ENCODE peak calls at places on chromosomes 2 and 18, in ten cellular contexts. R, W, D, I, M, N, U, C, Z and Y are unnamed samples.

GRCh38 chr18:61893304-61893970 is 630 bp upstream of the RNF152 start:
- DNase-seq in Z (no peak), D (peak), I (no peak), C (no peak), W (peak), R (peak), U (peak), M (peak), N (peak), Y (peak)

GRCh38 chr18:24395049-24395780 is 2.4 kb downstream of the OSBPL1A start:
- DNase-seq in I (peak), N (no peak), M (no peak), U (no peak), Z (no peak), W (no peak), D (peak), R (no peak), C (no peak), Y (no peak)

GRCh38 chr2:109277414-109277813 is 148.4 kb downstream of the SH3RF3 start:
- DNase-seq in N (no peak), W (no peak), D (no peak), M (no peak), I (no peak), U (no peak), C (no peak), R (no peak), Z (no peak), Y (no peak)

GRCh38 chr2:6999161-6999877 is 82.1 kb downstream of the RNF144A start:
- DNase-seq in Z (no peak), R (no peak), W (no peak), N (no peak), I (no peak), D (no peak), C (no peak), U (no peak), M (no peak), Y (no peak)

GRCh38 chr2:105612049-105612448 is 132.7 kb upstream of the NCK2 start:
- DNase-seq in Z (no peak), I (no peak), U (no peak), M (no peak), N (no peak), R (no peak), C (no peak), W (no peak), D (no peak), Y (no peak)

GRCh38 chr2:10307561-10308156 is 5.0 kb downstream of the HPCAL1 start:
- DNase-seq in D (no peak), W (no peak), N (no peak), Z (no peak), R (no peak), I (no peak), M (no peak), C (no peak), U (no peak), Y (no peak)

GRCh38 chr2:64626146-64626809 is 27.4 kb downstream of the SERTAD2 start:
- DNase-seq in I (no peak), U (no peak), W (no peak), Z (no peak), N (no peak), R (no peak), M (no peak), D (no peak), C (no peak), Y (no peak)

GRCh38 chr2:220674033-220674432 is 898.1 kb downstream of the EPHA4 start:
- DNase-seq in R (no peak), W (no peak), N (no peak), I (no peak), U (no peak), M (no peak), D (no peak), C (no peak), Z (no peak), Y (no peak)

GRCh38 chr18:67651438-67651837 is 134.9 kb upstream of the DSEL start:
- DNase-seq in C (no peak), N (no peak), W (no peak), U (no peak), I (no peak), R (no peak), D (peak), M (no peak), Z (no peak), Y (no peak)

GRCh38 chr2:176934131-176934530 is 278.5 kb upstream of the HNRNPA3 start:
- DNase-seq in Z (no peak), W (no peak), N (no peak), I (no peak), M (no peak), R (no peak), D (no peak), U (no peak), C (no peak), Y (no peak)

GRCh38 chr2:240974771-240975572 is 23.4 kb upstream of the SNED1 start:
- DNase-seq in W (no peak), M (peak), Z (no peak), N (peak), R (no peak), I (no peak), D (peak), U (no peak), C (no peak), Y (no peak)

GRCh38 chr18:13760047-13760446 is 33.6 kb downstream of the RNMT start:
- DNase-seq in I (no peak), D (no peak), U (no peak), Z (no peak), R (no peak), W (no peak), C (no peak), M (no peak), N (no peak), Y (no peak)

GRCh38 chr2:3434005-3434404 is 54.5 kb downstream of the TRAPPC12 start:
- DNase-seq in N (no peak), W (no peak), C (no peak), I (no peak), R (no peak), M (no peak), Z (no peak), U (no peak), D (no peak), Y (no peak)

GRCh38 chr18:59783138-59783537 is 85.9 kb upstream of the CCBE1 start:
- DNase-seq in M (no peak), C (no peak), W (no peak), U (no peak), Z (no peak), N (peak), R (no peak), D (peak), I (peak), Y (no peak)

GRCh38 chr2:8002765-8003393 is 679.0 kb upstream of the ID2 start:
- DNase-seq in C (no peak), D (no peak), U (no peak), W (no peak), R (no peak), N (no peak), Z (no peak), I (no peak), M (no peak), Y (no peak)

GRCh38 chr2:241865957-241866858 is 3.3 kb upstream of the RTP5 start:
- DNase-seq in I (no peak), Z (no peak), W (no peak), U (no peak), C (no peak), M (peak), N (no peak), D (no peak), R (no peak), Y (no peak)

GRCh38 chr2:75765798-75766197 is 55.1 kb upstream of the GCFC2 start:
- DNase-seq in D (no peak), N (no peak), M (no peak), C (no peak), I (no peak), R (no peak), Z (no peak), W (no peak), U (no peak), Y (no peak)

GRCh38 chr18:50753311-50753710 is 66.5 kb downstream of the MRO start:
- DNase-seq in M (no peak), D (no peak), I (no peak), C (no peak), R (no peak), N (no peak), W (no peak), Z (no peak), U (no peak), Y (no peak)

GRCh38 chr2:72781500-72781899 is 44.3 kb downstream of the EXOC6B start:
- DNase-seq in M (no peak), I (no peak), Z (no peak), C (no peak), U (no peak), R (no peak), W (no peak), N (peak), D (no peak), Y (no peak)

GRCh38 chr18:44411277-44411900 is 269.3 kb upstream of the SETBP1 start:
- DNase-seq in Z (no peak), D (no peak), R (no peak), C (no peak), M (no peak), N (no peak), W (no peak), I (peak), U (no peak), Y (no peak)

GRCh38 chr2:27960237-27960912 is 69.8 kb downstream of the BABAM2 start:
- DNase-seq in C (no peak), Z (no peak), R (no peak), W (no peak), D (peak), N (peak), U (no peak), I (peak), M (no peak), Y (no peak)

GRCh38 chr2:139990646-139991335 is 1210.6 kb upstream of the NXPH2 start:
- DNase-seq in C (no peak), N (no peak), D (no peak), I (no peak), U (no peak), W (no peak), Z (no peak), M (peak), R (no peak), Y (no peak)

GRCh38 chr2:30034052-30034775 is 112.6 kb upstream of the YPEL5 start:
- DNase-seq in N (no peak), U (no peak), M (no peak), D (no peak), W (no peak), C (no peak), I (no peak), Z (no peak), R (no peak), Y (no peak)

GRCh38 chr2:86020984-86021383 is 84.7 kb downstream of the POLR1A start:
- DNase-seq in N (no peak), I (no peak), D (peak), W (no peak), Z (no peak), C (no peak), U (peak), R (peak), M (peak), Y (no peak)

GRCh38 chr2:19488009-19488691 is 129.7 kb upstream of the OSR1 start:
- DNase-seq in D (peak), W (no peak), U (no peak), Z (no peak), I (peak), N (peak), M (no peak), R (no peak), C (no peak), Y (no peak)

GRCh38 chr18:79834834-79835233 is 37.1 kb downstream of the KCNG2 start:
- DNase-seq in W (no peak), D (no peak), Z (no peak), R (no peak), C (no peak), I (no peak), M (no peak), U (no peak), N (no peak), Y (no peak)

GRCh38 chr18:50093366-50093765 is 101.6 kb downstream of the MYO5B start:
- DNase-seq in U (no peak), R (no peak), C (no peak), I (no peak), N (no peak), W (no peak), D (no peak), Z (no peak), M (no peak), Y (no peak)

GRCh38 chr2:23803275-23803964 is 123.5 kb downstream of the ATAD2B start:
- DNase-seq in I (peak), C (no peak), D (peak), Z (no peak), M (no peak), R (no peak), U (no peak), N (peak), W (no peak), Y (no peak)

GRCh38 chr2:174263989-174264388 is 15.7 kb upstream of the OLA1 start:
- DNase-seq in U (no peak), R (no peak), D (peak), Z (no peak), I (peak), M (no peak), C (no peak), W (no peak), N (peak), Y (no peak)

GRCh38 chr2:228157841-228158240 is 23.6 kb downstream of the SPHKAP start:
- DNase-seq in C (no peak), W (no peak), Z (no peak), I (no peak), D (no peak), M (no peak), N (no peak), U (no peak), R (no peak), Y (no peak)

GRCh38 chr2:111226797-111227700 is 106.3 kb downstream of the BCL2L11 start:
- DNase-seq in Z (no peak), R (no peak), U (no peak), W (no peak), N (peak), D (peak), C (no peak), M (no peak), I (no peak), Y (no peak)

GRCh38 chr2:28390241-28390856 is 2.3 kb upstream of the FOSL2 start:
- DNase-seq in M (peak), U (peak), R (peak), I (peak), N (peak), D (peak), C (peak), W (peak), Z (peak), Y (peak)

GRCh38 chr2:173493874-173494273 is 139.2 kb downstream of the CDCA7 start:
- DNase-seq in C (no peak), Z (no peak), N (no peak), I (no peak), W (no peak), R (no peak), D (no peak), U (no peak), M (no peak), Y (no peak)

GRCh38 chr2:47265751-47266231 is 110.7 kb upstream of the STPG4 start:
- DNase-seq in Z (no peak), M (no peak), I (peak), D (no peak), C (no peak), R (no peak), U (no peak), N (no peak), W (no peak), Y (no peak)

GRCh38 chr2:97950329-97951154 is 45.2 kb downstream of the TMEM131 start:
- DNase-seq in N (peak), R (no peak), I (peak), D (peak), U (no peak), M (no peak), Z (no peak), W (no peak), C (no peak), Y (no peak)